ENCODE peak calls at places on chromosomes 3 and 15, in ten cellular contexts. T is tibial nerve, G is left lung, A is B cell, Q is fibroblast of mammary gland, Y is HCT116, N is omental fat pad, B is cardiac fibroblast, V is OCI-LY7, J is progenitor cell of endocrine pancreas. S is an unnamed sample.

GRCh38 chr3:51673802-51674654 is 3.0 kb downstream of the TEX264 start:
- DNase-seq in A (no peak), V (no peak), T (no peak), B (no peak), Y (no peak), Q (no peak), N (peak), J (no peak), G (no peak), S (no peak)

GRCh38 chr3:115783938-115784738 is 160.8 kb downstream of the GAP43 start:
- DNase-seq in J (peak), T (peak), Q (peak), V (peak), A (peak), G (peak), N (peak), Y (peak), B (peak), S (peak)

GRCh38 chr3:35505181-35505580 is 134.1 kb upstream of the ARPP21 start:
- DNase-seq in N (no peak), Y (no peak), A (no peak), G (peak), T (no peak), V (no peak), B (no peak), Q (no peak), J (peak), S (no peak)

GRCh38 chr3:156787926-156788663 is 38.1 kb upstream of the LEKR1 start:
- DNase-seq in G (no peak), Q (peak), T (no peak), J (no peak), Y (peak), A (no peak), B (peak), V (no peak), N (no peak), S (peak)

GRCh38 chr3:165607221-165607620 is 230.0 kb downstream of the BCHE start:
- DNase-seq in T (no peak), Q (no peak), Y (no peak), N (no peak), A (no peak), V (no peak), J (no peak), G (no peak), B (no peak), S (no peak)

GRCh38 chr3:170007031-170007663 is 30.6 kb upstream of the GPR160 start:
- DNase-seq in G (no peak), A (peak), T (peak), N (no peak), Q (peak), B (peak), J (no peak), V (peak), Y (no peak), S (no peak)

GRCh38 chr15:101501703-101502373 is 12.3 kb upstream of the PCSK6 start:
- DNase-seq in G (no peak), T (no peak), Y (peak), N (no peak), Q (no peak), A (peak), J (peak), V (peak), B (peak), S (peak)

GRCh38 chr15:100703032-100703578 is 100.7 kb downstream of the ASB7 start:
- DNase-seq in Q (peak), V (peak), J (no peak), Y (no peak), A (no peak), G (no peak), N (no peak), B (peak), T (no peak), S (no peak)

GRCh38 chr3:197394464-197395321 is 96.3 kb upstream of the DLG1 start:
- DNase-seq in A (no peak), Q (peak), V (no peak), T (peak), Y (peak), J (no peak), N (no peak), G (no peak), B (peak), S (no peak)

GRCh38 chr3:48715179-48715800 is 1.7 kb downstream of the IP6K2 start:
- DNase-seq in V (no peak), T (no peak), A (peak), J (no peak), G (no peak), Q (peak), N (no peak), Y (no peak), B (peak), S (no peak)

GRCh38 chr3:101036213-101036618 is 43.0 kb upstream of the ABI3BP start:
- DNase-seq in J (no peak), V (no peak), Q (peak), G (no peak), N (no peak), T (peak), Y (peak), A (no peak), B (peak), S (peak)

GRCh38 chr3:177282028-177282655 is 84.9 kb upstream of the TBL1XR1 start:
- DNase-seq in T (no peak), V (peak), G (no peak), J (no peak), B (no peak), Q (no peak), Y (no peak), N (no peak), A (no peak), S (no peak)

GRCh38 chr15:20349774-20350498 is 191.7 kb downstream of the GOLGA6L6 start:
- DNase-seq in N (peak), V (no peak), Y (no peak), Q (no peak), A (peak), T (no peak), J (no peak), G (peak), B (no peak), S (no peak)

GRCh38 chr3:9914559-9915251 is 2.2 kb upstream of the IL17RC start:
- DNase-seq in J (no peak), A (no peak), T (no peak), Y (no peak), B (no peak), N (no peak), Q (no peak), G (no peak), V (no peak), S (no peak)

GRCh38 chr3:122245513-122246174 is 62.2 kb downstream of the CASR start:
- DNase-seq in A (no peak), V (peak), T (no peak), N (no peak), Q (peak), J (no peak), G (no peak), B (peak), Y (no peak), S (peak)

GRCh38 chr3:63809607-63810006 is 9.5 kb upstream of the C3orf49 start:
- DNase-seq in N (no peak), V (no peak), A (no peak), Y (no peak), Q (peak), J (no peak), G (no peak), B (no peak), T (no peak), S (no peak)

GRCh38 chr3:100759162-100759561 is 49.9 kb downstream of the TFG start:
- DNase-seq in Q (no peak), V (no peak), Y (no peak), J (no peak), T (no peak), B (no peak), G (no peak), N (no peak), A (no peak), S (no peak)

GRCh38 chr15:60949034-60949977 is 279.8 kb downstream of the RORA start:
- DNase-seq in N (no peak), V (no peak), B (no peak), A (no peak), Y (no peak), Q (no peak), G (no peak), J (no peak), T (no peak), S (no peak)

GRCh38 chr3:81886081-81886480 is 124.6 kb upstream of the GBE1 start:
- DNase-seq in Y (no peak), J (no peak), Q (peak), G (no peak), N (no peak), B (peak), A (no peak), T (no peak), V (no peak), S (no peak)

GRCh38 chr3:45272828-45273470 is 46.9 kb upstream of the TMEM158 start:
- DNase-seq in Y (no peak), J (no peak), B (no peak), Q (no peak), N (no peak), T (no peak), G (no peak), A (no peak), V (no peak), S (no peak)

GRCh38 chr3:128400683-128401082 is 66.0 kb downstream of the DNAJB8 start:
- DNase-seq in B (no peak), Y (no peak), V (no peak), A (no peak), T (no peak), G (no peak), Q (no peak), N (no peak), J (no peak), S (no peak)

GRCh38 chr15:82650046-82650670 is 3.0 kb upstream of the CPEB1 start:
- DNase-seq in T (no peak), J (no peak), B (no peak), Q (no peak), G (no peak), A (no peak), N (no peak), Y (no peak), V (no peak), S (no peak)

GRCh38 chr3:31224936-31225335 is 307.8 kb upstream of the STT3B start:
- DNase-seq in T (no peak), A (no peak), J (no peak), B (no peak), Q (no peak), G (no peak), Y (no peak), V (no peak), N (no peak), S (no peak)

GRCh38 chr15:71116366-71116765 is 1.1 kb downstream of the THSD4 start:
- DNase-seq in T (no peak), G (no peak), Q (no peak), B (peak), Y (no peak), A (no peak), N (no peak), V (no peak), J (no peak), S (peak)

GRCh38 chr3:188749010-188749617 is 422.7 kb upstream of the TPRG1 start:
- DNase-seq in V (peak), N (no peak), J (no peak), A (peak), Y (peak), G (no peak), T (no peak), Q (peak), B (peak), S (peak)

GRCh38 chr15:26323564-26323963 is 449.3 kb downstream of the GABRB3 start:
- DNase-seq in A (no peak), Q (no peak), B (no peak), N (no peak), J (no peak), G (no peak), T (no peak), V (no peak), Y (no peak), S (no peak)

GRCh38 chr15:49088996-49089395 is 42.8 kb upstream of the SECISBP2L start:
- DNase-seq in J (no peak), Y (no peak), A (no peak), N (no peak), G (no peak), B (no peak), V (no peak), Q (no peak), T (no peak), S (no peak)

GRCh38 chr3:119149484-119149883 is 3.5 kb downstream of the TEX55 start:
- DNase-seq in V (no peak), B (peak), A (no peak), N (no peak), Y (no peak), T (no peak), Q (peak), G (no peak), J (no peak), S (no peak)

GRCh38 chr3:150439657-150440056 is 31.6 kb downstream of the TSC22D2 start:
- DNase-seq in A (no peak), N (no peak), G (no peak), V (no peak), J (no peak), T (no peak), B (no peak), Y (no peak), Q (peak), S (no peak)

GRCh38 chr3:13110678-13111116 is 37.5 kb upstream of the IQSEC1 start:
- DNase-seq in J (no peak), A (peak), G (peak), V (peak), B (no peak), Y (no peak), T (no peak), Q (no peak), N (no peak), S (peak)

GRCh38 chr15:66387176-66388056 is 704 bp downstream of the MAP2K1 start:
- DNase-seq in Y (no peak), J (peak), T (peak), N (peak), V (peak), Q (peak), B (peak), G (peak), A (peak), S (peak)

GRCh38 chr3:192550356-192550755 is 177.0 kb downstream of the FGF12 start:
- DNase-seq in A (no peak), Y (no peak), V (no peak), N (no peak), Q (no peak), G (no peak), B (no peak), J (no peak), T (no peak), S (no peak)

GRCh38 chr3:69370156-69370944 is 15.5 kb downstream of the FRMD4B start:
- DNase-seq in G (peak), V (no peak), T (peak), N (no peak), Y (no peak), Q (no peak), B (peak), A (peak), J (no peak), S (peak)

GRCh38 chr3:138696661-138697370 is 88.2 kb downstream of the FAIM start:
- DNase-seq in J (no peak), T (no peak), B (peak), N (no peak), Q (no peak), G (no peak), Y (no peak), V (no peak), A (no peak), S (no peak)

GRCh38 chr3:118641608-118642007 is 393.0 kb downstream of the IGSF11 start:
- DNase-seq in Y (no peak), G (no peak), J (no peak), T (no peak), B (no peak), N (no peak), V (peak), Q (no peak), A (no peak), S (peak)

GRCh38 chr15:84653584-84653909 is 536 bp downstream of the WDR73 start:
- DNase-seq in Y (no peak), J (no peak), Q (no peak), V (no peak), N (no peak), G (no peak), A (no peak), T (no peak), B (no peak), S (no peak)

GRCh38 chr3:172268896-172269295 is 179.4 kb downstream of the GHSR start:
- DNase-seq in B (peak), G (no peak), Y (no peak), J (no peak), Q (no peak), V (no peak), N (no peak), A (no peak), T (no peak), S (no peak)

GRCh38 chr15:88083828-88084760 is 172.4 kb downstream of the NTRK3 start:
- DNase-seq in Q (peak), G (no peak), T (no peak), Y (no peak), J (no peak), N (no peak), A (no peak), V (no peak), B (no peak), S (no peak)

GRCh38 chr15:64681424-64682024 is 93.9 kb downstream of the RBPMS2 start:
- DNase-seq in N (no peak), A (no peak), B (peak), Q (peak), V (peak), Y (peak), T (peak), J (peak), G (no peak), S (peak)

GRCh38 chr3:32412887-32413286 is 21.2 kb downstream of the CMTM7 start:
- DNase-seq in Y (no peak), V (no peak), Q (no peak), G (no peak), A (no peak), J (no peak), B (no peak), N (no peak), T (no peak), S (no peak)

GRCh38 chr3:181176610-181177009 is 187.1 kb upstream of the DNAJC19 start:
- DNase-seq in Y (peak), N (peak), G (no peak), J (no peak), Q (peak), B (peak), T (peak), A (no peak), V (peak), S (peak)
- TF ChIP-seq CTCF in Y (peak), N (no peak), G (peak), J (peak), Q (peak), B (peak), T (peak), A (peak), V (peak), S (peak)

DNA sequence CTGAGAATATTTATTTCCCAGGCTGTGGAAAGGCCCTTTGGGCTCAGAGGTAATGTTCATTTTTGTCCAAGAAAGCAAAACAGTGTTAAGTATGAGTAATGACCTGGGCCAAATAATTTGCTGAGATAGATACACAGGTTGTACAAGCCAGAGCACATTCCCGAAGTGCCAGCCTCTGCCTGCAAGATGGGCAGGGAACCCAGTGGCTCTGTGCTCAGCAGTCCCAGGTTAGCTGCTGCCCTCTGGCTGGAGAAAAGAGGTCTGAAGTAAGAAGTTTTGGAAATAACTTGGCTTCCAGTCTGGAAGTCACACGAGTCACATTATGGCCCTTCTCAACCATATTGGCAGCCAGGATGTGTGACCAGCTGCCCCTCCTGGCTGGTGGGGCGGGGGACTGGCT is 20.2 kb downstream of the MYZAP start:
- DNase-seq in Q (peak), A (no peak), Y (peak), J (no peak), B (peak), N (no peak), V (no peak), T (no peak), G (no peak), S (peak)
- TF ChIP-seq CTCF in Q (peak), A (no peak), Y (peak), J (peak), B (peak), N (no peak), V (no peak), T (peak), G (peak), S (peak)

GRCh38 chr15:58743161-58743502 is 6.4 kb downstream of the ADAM10 start:
- DNase-seq in A (no peak), B (no peak), J (no peak), T (no peak), Y (no peak), G (no peak), V (no peak), N (no peak), Q (no peak), S (no peak)

GRCh38 chr15:58738051-58738707 is 11.3 kb downstream of the ADAM10 start:
- DNase-seq in A (no peak), T (no peak), Q (peak), N (no peak), Y (no peak), G (no peak), B (peak), V (no peak), J (no peak), S (no peak)

GRCh38 chr15:58742424-58743160 is 6.9 kb downstream of the ADAM10 start:
- DNase-seq in G (no peak), N (no peak), B (peak), V (no peak), Y (no peak), T (no peak), J (no peak), A (no peak), Q (peak), S (no peak)

GRCh38 chr15:58741032-58741431 is 8.5 kb downstream of the ADAM10 start:
- DNase-seq in T (no peak), B (no peak), J (no peak), N (no peak), Y (no peak), A (no peak), Q (no peak), G (no peak), V (no peak), S (no peak)

DNA sequence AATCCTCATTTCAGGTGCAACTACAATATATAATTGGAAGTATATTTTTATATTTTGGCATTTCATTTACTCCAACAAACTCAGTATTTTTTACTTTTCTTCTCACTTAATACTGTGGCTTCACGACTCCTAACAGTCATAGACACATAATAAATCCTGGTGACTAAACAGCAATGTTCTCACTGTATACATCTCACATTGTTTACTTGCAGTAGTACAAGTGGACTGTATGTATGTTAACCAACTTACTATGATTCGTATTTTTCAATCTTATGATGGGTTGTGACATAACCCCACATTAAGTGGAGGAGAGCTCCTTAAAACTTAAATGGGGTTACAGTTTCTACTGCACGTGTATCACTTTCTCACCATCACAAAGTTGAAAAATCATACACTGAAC is 7.5 kb downstream of the ADAM10 start:
- DNase-seq in J (no peak), Y (no peak), T (no peak), B (no peak), A (no peak), G (no peak), V (no peak), N (no peak), Q (peak), S (no peak)
- TF ChIP-seq CTCF in J (no peak), Y (no peak), T (no peak), B (no peak), A (no peak), G (no peak), V (no peak), N (no peak), Q (no peak), S (no peak)

GRCh38 chr3:179414804-179415203 is 36.5 kb downstream of the GNB4 start:
- DNase-seq in Y (no peak), T (no peak), A (no peak), N (no peak), Q (no peak), G (no peak), J (no peak), V (no peak), B (no peak), S (no peak)

GRCh38 chr3:179410999-179411398 is 40.3 kb downstream of the GNB4 start:
- DNase-seq in J (no peak), V (no peak), N (no peak), Q (no peak), A (no peak), G (no peak), T (no peak), B (no peak), Y (no peak), S (no peak)

GRCh38 chr3:179415377-179415776 is 35.9 kb downstream of the GNB4 start:
- DNase-seq in V (no peak), B (no peak), Q (no peak), A (no peak), T (no peak), Y (no peak), J (no peak), G (no peak), N (no peak), S (no peak)

GRCh38 chr3:179410317-179410716 is 41.0 kb downstream of the GNB4 start:
- DNase-seq in A (no peak), G (no peak), V (peak), N (no peak), Q (peak), Y (no peak), B (peak), T (no peak), J (no peak), S (no peak)
- TF ChIP-seq CTCF in A (no peak), G (no peak), V (peak), N (no peak), Q (peak), Y (no peak), B (no peak), T (no peak), J (no peak), S (no peak)